ENCODE peak calls at places on chromosomes 7 and 10, in five cellular contexts. One of them, this sample, is unnamed.

GRCh38 chr10:103854687-103855423 is 521 bp downstream of the SH3PXD2A start:
- DNase-seq in stimulated activated CD8-positive, alpha-beta memory T cell treated with anti-CD3 and anti-CD28 coated beads, Interleukin-2, amount 100 ng/mL, for 1 hour: no peak
- DNase-seq in foreskin fibroblast: no peak
- DNase-seq in NCI-H2029: no peak
- DNase-seq in DMS79 treated with DMSO at 0.1 percent for 48 hours: no peak
- DNase-seq in this sample: peak

GRCh38 chr7:50531401-50531906 is 33.8 kb downstream of the DDC start:
- DNase-seq in stimulated activated CD8-positive, alpha-beta memory T cell treated with anti-CD3 and anti-CD28 coated beads, Interleukin-2, amount 100 ng/mL, for 1 hour: no peak
- DNase-seq in foreskin fibroblast: no peak
- DNase-seq in NCI-H2029: peak
- DNase-seq in DMS79 treated with DMSO at 0.1 percent for 48 hours: peak
- DNase-seq in this sample: peak

GRCh38 chr10:67934331-67934730 is 49.9 kb downstream of the SIRT1 start:
- DNase-seq in stimulated activated CD8-positive, alpha-beta memory T cell treated with anti-CD3 and anti-CD28 coated beads, Interleukin-2, amount 100 ng/mL, for 1 hour: no peak
- DNase-seq in foreskin fibroblast: no peak
- DNase-seq in NCI-H2029: no peak
- DNase-seq in DMS79 treated with DMSO at 0.1 percent for 48 hours: no peak
- DNase-seq in this sample: no peak

GRCh38 chr10:4543943-4544540 is 282.0 kb upstream of the AKR1E2 start:
- DNase-seq in stimulated activated CD8-positive, alpha-beta memory T cell treated with anti-CD3 and anti-CD28 coated beads, Interleukin-2, amount 100 ng/mL, for 1 hour: no peak
- DNase-seq in foreskin fibroblast: peak
- DNase-seq in NCI-H2029: no peak
- DNase-seq in DMS79 treated with DMSO at 0.1 percent for 48 hours: no peak
- DNase-seq in this sample: no peak

GRCh38 chr10:99346247-99346646 is 17.1 kb downstream of the CNNM1 start:
- DNase-seq in stimulated activated CD8-positive, alpha-beta memory T cell treated with anti-CD3 and anti-CD28 coated beads, Interleukin-2, amount 100 ng/mL, for 1 hour: no peak
- DNase-seq in foreskin fibroblast: peak
- DNase-seq in NCI-H2029: no peak
- DNase-seq in DMS79 treated with DMSO at 0.1 percent for 48 hours: no peak
- DNase-seq in this sample: no peak

GRCh38 chr7:30859202-30859939 is 52.3 kb upstream of the AQP1 start:
- DNase-seq in stimulated activated CD8-positive, alpha-beta memory T cell treated with anti-CD3 and anti-CD28 coated beads, Interleukin-2, amount 100 ng/mL, for 1 hour: no peak
- DNase-seq in foreskin fibroblast: no peak
- DNase-seq in NCI-H2029: no peak
- DNase-seq in DMS79 treated with DMSO at 0.1 percent for 48 hours: no peak
- DNase-seq in this sample: no peak

GRCh38 chr10:73537709-73538108 is 41.9 kb upstream of the PPP3CB start:
- DNase-seq in stimulated activated CD8-positive, alpha-beta memory T cell treated with anti-CD3 and anti-CD28 coated beads, Interleukin-2, amount 100 ng/mL, for 1 hour: no peak
- DNase-seq in foreskin fibroblast: no peak
- DNase-seq in NCI-H2029: no peak
- DNase-seq in DMS79 treated with DMSO at 0.1 percent for 48 hours: no peak
- DNase-seq in this sample: no peak

GRCh38 chr10:27319752-27320561 is 79.4 kb upstream of the ACBD5 start:
- DNase-seq in stimulated activated CD8-positive, alpha-beta memory T cell treated with anti-CD3 and anti-CD28 coated beads, Interleukin-2, amount 100 ng/mL, for 1 hour: no peak
- DNase-seq in foreskin fibroblast: peak
- DNase-seq in NCI-H2029: no peak
- DNase-seq in DMS79 treated with DMSO at 0.1 percent for 48 hours: peak
- DNase-seq in this sample: peak

GRCh38 chr7:41107938-41108448 is 594.9 kb downstream of the INHBA start:
- DNase-seq in stimulated activated CD8-positive, alpha-beta memory T cell treated with anti-CD3 and anti-CD28 coated beads, Interleukin-2, amount 100 ng/mL, for 1 hour: no peak
- DNase-seq in foreskin fibroblast: no peak
- DNase-seq in NCI-H2029: no peak
- DNase-seq in DMS79 treated with DMSO at 0.1 percent for 48 hours: no peak
- DNase-seq in this sample: no peak

GRCh38 chr7:98196706-98197605 is 14.3 kb upstream of the BHLHA15 start:
- DNase-seq in stimulated activated CD8-positive, alpha-beta memory T cell treated with anti-CD3 and anti-CD28 coated beads, Interleukin-2, amount 100 ng/mL, for 1 hour: no peak
- DNase-seq in foreskin fibroblast: no peak
- DNase-seq in NCI-H2029: no peak
- DNase-seq in DMS79 treated with DMSO at 0.1 percent for 48 hours: no peak
- DNase-seq in this sample: no peak

GRCh38 chr7:107945332-107945731 is 54.3 kb downstream of the DLD start:
- DNase-seq in stimulated activated CD8-positive, alpha-beta memory T cell treated with anti-CD3 and anti-CD28 coated beads, Interleukin-2, amount 100 ng/mL, for 1 hour: no peak
- DNase-seq in foreskin fibroblast: no peak
- DNase-seq in NCI-H2029: no peak
- DNase-seq in DMS79 treated with DMSO at 0.1 percent for 48 hours: no peak
- DNase-seq in this sample: no peak

GRCh38 chr7:34756025-34756437 is 98.0 kb downstream of the NPSR1 start:
- DNase-seq in stimulated activated CD8-positive, alpha-beta memory T cell treated with anti-CD3 and anti-CD28 coated beads, Interleukin-2, amount 100 ng/mL, for 1 hour: no peak
- DNase-seq in foreskin fibroblast: no peak
- DNase-seq in NCI-H2029: no peak
- DNase-seq in DMS79 treated with DMSO at 0.1 percent for 48 hours: no peak
- DNase-seq in this sample: no peak

GRCh38 chr10:126640391-126640790 is 30.1 kb downstream of the C10orf90 start:
- DNase-seq in stimulated activated CD8-positive, alpha-beta memory T cell treated with anti-CD3 and anti-CD28 coated beads, Interleukin-2, amount 100 ng/mL, for 1 hour: no peak
- DNase-seq in foreskin fibroblast: no peak
- DNase-seq in NCI-H2029: no peak
- DNase-seq in DMS79 treated with DMSO at 0.1 percent for 48 hours: no peak
- DNase-seq in this sample: no peak

GRCh38 chr10:78336402-78336791 is 302.7 kb downstream of the RPS24 start:
- DNase-seq in stimulated activated CD8-positive, alpha-beta memory T cell treated with anti-CD3 and anti-CD28 coated beads, Interleukin-2, amount 100 ng/mL, for 1 hour: no peak
- DNase-seq in foreskin fibroblast: peak
- DNase-seq in NCI-H2029: no peak
- DNase-seq in DMS79 treated with DMSO at 0.1 percent for 48 hours: no peak
- DNase-seq in this sample: no peak

GRCh38 chr7:46317256-46317655 is 396.2 kb upstream of the IGFBP3 start:
- DNase-seq in stimulated activated CD8-positive, alpha-beta memory T cell treated with anti-CD3 and anti-CD28 coated beads, Interleukin-2, amount 100 ng/mL, for 1 hour: no peak
- DNase-seq in foreskin fibroblast: peak
- DNase-seq in NCI-H2029: no peak
- DNase-seq in DMS79 treated with DMSO at 0.1 percent for 48 hours: no peak
- DNase-seq in this sample: no peak

GRCh38 chr7:136251826-136252225 is 274.7 kb upstream of the MTPN start:
- DNase-seq in stimulated activated CD8-positive, alpha-beta memory T cell treated with anti-CD3 and anti-CD28 coated beads, Interleukin-2, amount 100 ng/mL, for 1 hour: no peak
- DNase-seq in foreskin fibroblast: no peak
- DNase-seq in NCI-H2029: no peak
- DNase-seq in DMS79 treated with DMSO at 0.1 percent for 48 hours: no peak
- DNase-seq in this sample: no peak

GRCh38 chr7:80134536-80135305 is at the start of gene GNAI1:
- DNase-seq in stimulated activated CD8-positive, alpha-beta memory T cell treated with anti-CD3 and anti-CD28 coated beads, Interleukin-2, amount 100 ng/mL, for 1 hour: no peak
- DNase-seq in foreskin fibroblast: peak
- DNase-seq in NCI-H2029: peak
- DNase-seq in DMS79 treated with DMSO at 0.1 percent for 48 hours: peak
- DNase-seq in this sample: peak

GRCh38 chr7:3518546-3518945 is 217.5 kb downstream of the SDK1 start:
- DNase-seq in stimulated activated CD8-positive, alpha-beta memory T cell treated with anti-CD3 and anti-CD28 coated beads, Interleukin-2, amount 100 ng/mL, for 1 hour: no peak
- DNase-seq in foreskin fibroblast: no peak
- DNase-seq in NCI-H2029: no peak
- DNase-seq in DMS79 treated with DMSO at 0.1 percent for 48 hours: no peak
- DNase-seq in this sample: no peak

GRCh38 chr10:27190508-27190907 is 35.4 kb downstream of the MASTL start:
- DNase-seq in stimulated activated CD8-positive, alpha-beta memory T cell treated with anti-CD3 and anti-CD28 coated beads, Interleukin-2, amount 100 ng/mL, for 1 hour: no peak
- DNase-seq in foreskin fibroblast: no peak
- DNase-seq in NCI-H2029: no peak
- DNase-seq in DMS79 treated with DMSO at 0.1 percent for 48 hours: no peak
- DNase-seq in this sample: no peak

GRCh38 chr7:114130860-114131259 is 212.1 kb upstream of the PPP1R3A start:
- DNase-seq in stimulated activated CD8-positive, alpha-beta memory T cell treated with anti-CD3 and anti-CD28 coated beads, Interleukin-2, amount 100 ng/mL, for 1 hour: no peak
- DNase-seq in foreskin fibroblast: no peak
- DNase-seq in NCI-H2029: peak
- DNase-seq in DMS79 treated with DMSO at 0.1 percent for 48 hours: no peak
- DNase-seq in this sample: no peak

GRCh38 chr10:6161913-6162312 is 40.8 kb upstream of the PFKFB3 start:
- DNase-seq in stimulated activated CD8-positive, alpha-beta memory T cell treated with anti-CD3 and anti-CD28 coated beads, Interleukin-2, amount 100 ng/mL, for 1 hour: no peak
- DNase-seq in foreskin fibroblast: no peak
- DNase-seq in NCI-H2029: no peak
- DNase-seq in DMS79 treated with DMSO at 0.1 percent for 48 hours: no peak
- DNase-seq in this sample: no peak

GRCh38 chr10:93131956-93132355 is 58.3 kb downstream of the CYP26A1 start:
- DNase-seq in stimulated activated CD8-positive, alpha-beta memory T cell treated with anti-CD3 and anti-CD28 coated beads, Interleukin-2, amount 100 ng/mL, for 1 hour: no peak
- DNase-seq in foreskin fibroblast: no peak
- DNase-seq in NCI-H2029: no peak
- DNase-seq in DMS79 treated with DMSO at 0.1 percent for 48 hours: no peak
- DNase-seq in this sample: no peak

GRCh38 chr7:107180378-107180777 is 11.6 kb downstream of the HBP1 start:
- DNase-seq in stimulated activated CD8-positive, alpha-beta memory T cell treated with anti-CD3 and anti-CD28 coated beads, Interleukin-2, amount 100 ng/mL, for 1 hour: peak
- DNase-seq in foreskin fibroblast: peak
- DNase-seq in NCI-H2029: no peak
- DNase-seq in DMS79 treated with DMSO at 0.1 percent for 48 hours: peak
- DNase-seq in this sample: no peak

GRCh38 chr7:137592232-137592896 is 248.8 kb upstream of the PTN start:
- DNase-seq in stimulated activated CD8-positive, alpha-beta memory T cell treated with anti-CD3 and anti-CD28 coated beads, Interleukin-2, amount 100 ng/mL, for 1 hour: no peak
- DNase-seq in foreskin fibroblast: peak
- DNase-seq in NCI-H2029: peak
- DNase-seq in DMS79 treated with DMSO at 0.1 percent for 48 hours: peak
- DNase-seq in this sample: peak

GRCh38 chr7:30310674-30311362 is 26.4 kb downstream of the ZNRF2 start:
- DNase-seq in stimulated activated CD8-positive, alpha-beta memory T cell treated with anti-CD3 and anti-CD28 coated beads, Interleukin-2, amount 100 ng/mL, for 1 hour: no peak
- DNase-seq in foreskin fibroblast: no peak
- DNase-seq in NCI-H2029: no peak
- DNase-seq in DMS79 treated with DMSO at 0.1 percent for 48 hours: no peak
- DNase-seq in this sample: no peak

GRCh38 chr10:3811331-3811870 is 26.4 kb upstream of the KLF6 start:
- DNase-seq in stimulated activated CD8-positive, alpha-beta memory T cell treated with anti-CD3 and anti-CD28 coated beads, Interleukin-2, amount 100 ng/mL, for 1 hour: no peak
- DNase-seq in foreskin fibroblast: peak
- DNase-seq in NCI-H2029: no peak
- DNase-seq in DMS79 treated with DMSO at 0.1 percent for 48 hours: no peak
- DNase-seq in this sample: no peak

GRCh38 chr7:68571286-68571685 is 1027.0 kb upstream of the AUTS2 start:
- DNase-seq in stimulated activated CD8-positive, alpha-beta memory T cell treated with anti-CD3 and anti-CD28 coated beads, Interleukin-2, amount 100 ng/mL, for 1 hour: no peak
- DNase-seq in foreskin fibroblast: no peak
- DNase-seq in NCI-H2029: no peak
- DNase-seq in DMS79 treated with DMSO at 0.1 percent for 48 hours: no peak
- DNase-seq in this sample: no peak

GRCh38 chr7:22387583-22387982 is 30.6 kb upstream of the RAPGEF5 start:
- DNase-seq in stimulated activated CD8-positive, alpha-beta memory T cell treated with anti-CD3 and anti-CD28 coated beads, Interleukin-2, amount 100 ng/mL, for 1 hour: no peak
- DNase-seq in foreskin fibroblast: peak
- DNase-seq in NCI-H2029: no peak
- DNase-seq in DMS79 treated with DMSO at 0.1 percent for 48 hours: no peak
- DNase-seq in this sample: peak

GRCh38 chr10:119281581-119282071 is 74.3 kb downstream of the GRK5 start:
- DNase-seq in stimulated activated CD8-positive, alpha-beta memory T cell treated with anti-CD3 and anti-CD28 coated beads, Interleukin-2, amount 100 ng/mL, for 1 hour: no peak
- DNase-seq in foreskin fibroblast: peak
- DNase-seq in NCI-H2029: peak
- DNase-seq in DMS79 treated with DMSO at 0.1 percent for 48 hours: peak
- DNase-seq in this sample: peak

GRCh38 chr7:497346-497745 is 22.3 kb downstream of the PDGFA start:
- DNase-seq in stimulated activated CD8-positive, alpha-beta memory T cell treated with anti-CD3 and anti-CD28 coated beads, Interleukin-2, amount 100 ng/mL, for 1 hour: no peak
- DNase-seq in foreskin fibroblast: no peak
- DNase-seq in NCI-H2029: no peak
- DNase-seq in DMS79 treated with DMSO at 0.1 percent for 48 hours: no peak
- DNase-seq in this sample: no peak

GRCh38 chr7:80833289-80834104 is 85.4 kb downstream of the SEMA3C start:
- DNase-seq in stimulated activated CD8-positive, alpha-beta memory T cell treated with anti-CD3 and anti-CD28 coated beads, Interleukin-2, amount 100 ng/mL, for 1 hour: no peak
- DNase-seq in foreskin fibroblast: no peak
- DNase-seq in NCI-H2029: no peak
- DNase-seq in DMS79 treated with DMSO at 0.1 percent for 48 hours: peak
- DNase-seq in this sample: no peak

GRCh38 chr10:32149257-32149955 is 93.2 kb upstream of the KIF5B start:
- DNase-seq in stimulated activated CD8-positive, alpha-beta memory T cell treated with anti-CD3 and anti-CD28 coated beads, Interleukin-2, amount 100 ng/mL, for 1 hour: no peak
- DNase-seq in foreskin fibroblast: peak
- DNase-seq in NCI-H2029: no peak
- DNase-seq in DMS79 treated with DMSO at 0.1 percent for 48 hours: no peak
- DNase-seq in this sample: no peak

GRCh38 chr7:138460176-138460648 is at the start of gene TRIM24:
- DNase-seq in stimulated activated CD8-positive, alpha-beta memory T cell treated with anti-CD3 and anti-CD28 coated beads, Interleukin-2, amount 100 ng/mL, for 1 hour: no peak
- DNase-seq in foreskin fibroblast: no peak
- DNase-seq in NCI-H2029: no peak
- DNase-seq in DMS79 treated with DMSO at 0.1 percent for 48 hours: peak
- DNase-seq in this sample: no peak

GRCh38 chr10:27998178-27998953 is 513 bp downstream of the ODAD2 start:
- DNase-seq in stimulated activated CD8-positive, alpha-beta memory T cell treated with anti-CD3 and anti-CD28 coated beads, Interleukin-2, amount 100 ng/mL, for 1 hour: no peak
- DNase-seq in foreskin fibroblast: no peak
- DNase-seq in NCI-H2029: no peak
- DNase-seq in DMS79 treated with DMSO at 0.1 percent for 48 hours: no peak
- DNase-seq in this sample: peak